ENCODE peak calls at places on chromosome 18, in seven cellular contexts. One of them, this sample, is unnamed.

GRCh38 chr18:62663731-62664336 is 51.5 kb upstream of the PHLPP1 start:
- DNase-seq in AG08395: peak
- DNase-seq in RPMI8226: no peak
- DNase-seq in immature natural killer cell: no peak
- DNase-seq in stimulated activated naive CD8-positive, alpha-beta T cell treated with anti-CD3 and anti-CD28 coated beads, Interleukin-15, amount 100 ng/mL, for 72 hours: no peak
- DNase-seq in tibial nerve: no peak
- DNase-seq in NCI-H446: no peak
- DNase-seq in this sample: no peak

GRCh38 chr18:50751490-50751889 is 68.3 kb downstream of the MRO start:
- DNase-seq in AG08395: no peak
- DNase-seq in RPMI8226: no peak
- DNase-seq in immature natural killer cell: no peak
- DNase-seq in stimulated activated naive CD8-positive, alpha-beta T cell treated with anti-CD3 and anti-CD28 coated beads, Interleukin-15, amount 100 ng/mL, for 72 hours: no peak
- DNase-seq in tibial nerve: no peak
- DNase-seq in NCI-H446: no peak
- DNase-seq in this sample: no peak

GRCh38 chr18:8744656-8745055 is 39.3 kb downstream of the MTCL1 start:
- DNase-seq in AG08395: no peak
- DNase-seq in RPMI8226: no peak
- DNase-seq in immature natural killer cell: peak
- DNase-seq in stimulated activated naive CD8-positive, alpha-beta T cell treated with anti-CD3 and anti-CD28 coated beads, Interleukin-15, amount 100 ng/mL, for 72 hours: no peak
- DNase-seq in tibial nerve: no peak
- DNase-seq in NCI-H446: no peak
- DNase-seq in this sample: peak

GRCh38 chr18:25810736-25811135 is 279.7 kb downstream of the SS18 start:
- DNase-seq in AG08395: no peak
- DNase-seq in RPMI8226: no peak
- DNase-seq in immature natural killer cell: no peak
- DNase-seq in stimulated activated naive CD8-positive, alpha-beta T cell treated with anti-CD3 and anti-CD28 coated beads, Interleukin-15, amount 100 ng/mL, for 72 hours: no peak
- DNase-seq in tibial nerve: no peak
- DNase-seq in NCI-H446: no peak
- DNase-seq in this sample: no peak

GRCh38 chr18:50721006-50721405 is 98.8 kb downstream of the MRO start:
- DNase-seq in AG08395: no peak
- DNase-seq in RPMI8226: no peak
- DNase-seq in immature natural killer cell: no peak
- DNase-seq in stimulated activated naive CD8-positive, alpha-beta T cell treated with anti-CD3 and anti-CD28 coated beads, Interleukin-15, amount 100 ng/mL, for 72 hours: no peak
- DNase-seq in tibial nerve: no peak
- DNase-seq in NCI-H446: no peak
- DNase-seq in this sample: no peak

GRCh38 chr18:6414118-6414722 is 491 bp downstream of the L3MBTL4 start:
- DNase-seq in AG08395: peak
- DNase-seq in RPMI8226: peak
- DNase-seq in immature natural killer cell: peak
- DNase-seq in stimulated activated naive CD8-positive, alpha-beta T cell treated with anti-CD3 and anti-CD28 coated beads, Interleukin-15, amount 100 ng/mL, for 72 hours: peak
- DNase-seq in tibial nerve: peak
- DNase-seq in NCI-H446: no peak
- DNase-seq in this sample: no peak

GRCh38 chr18:44851806-44852205 is 171.1 kb downstream of the SETBP1 start:
- DNase-seq in AG08395: no peak
- DNase-seq in RPMI8226: no peak
- DNase-seq in immature natural killer cell: no peak
- DNase-seq in stimulated activated naive CD8-positive, alpha-beta T cell treated with anti-CD3 and anti-CD28 coated beads, Interleukin-15, amount 100 ng/mL, for 72 hours: no peak
- DNase-seq in tibial nerve: no peak
- DNase-seq in NCI-H446: no peak
- DNase-seq in this sample: no peak

GRCh38 chr18:38010971-38011370 is 445.4 kb upstream of the CELF4 start:
- DNase-seq in AG08395: no peak
- DNase-seq in RPMI8226: no peak
- DNase-seq in immature natural killer cell: no peak
- DNase-seq in stimulated activated naive CD8-positive, alpha-beta T cell treated with anti-CD3 and anti-CD28 coated beads, Interleukin-15, amount 100 ng/mL, for 72 hours: no peak
- DNase-seq in tibial nerve: no peak
- DNase-seq in NCI-H446: no peak
- DNase-seq in this sample: no peak

GRCh38 chr18:63887424-63887823 is at the start of gene SERPINB2:
- DNase-seq in AG08395: peak
- DNase-seq in RPMI8226: no peak
- DNase-seq in immature natural killer cell: no peak
- DNase-seq in stimulated activated naive CD8-positive, alpha-beta T cell treated with anti-CD3 and anti-CD28 coated beads, Interleukin-15, amount 100 ng/mL, for 72 hours: no peak
- DNase-seq in tibial nerve: no peak
- DNase-seq in NCI-H446: no peak
- DNase-seq in this sample: no peak

GRCh38 chr18:36757081-36757480 is 71.7 kb downstream of the TPGS2 start:
- DNase-seq in AG08395: peak
- DNase-seq in RPMI8226: peak
- DNase-seq in immature natural killer cell: no peak
- DNase-seq in stimulated activated naive CD8-positive, alpha-beta T cell treated with anti-CD3 and anti-CD28 coated beads, Interleukin-15, amount 100 ng/mL, for 72 hours: no peak
- DNase-seq in tibial nerve: no peak
- DNase-seq in NCI-H446: peak
- DNase-seq in this sample: peak

GRCh38 chr18:63262369-63263335 is 56.9 kb downstream of the BCL2 start:
- DNase-seq in AG08395: no peak
- DNase-seq in RPMI8226: no peak
- DNase-seq in immature natural killer cell: no peak
- DNase-seq in stimulated activated naive CD8-positive, alpha-beta T cell treated with anti-CD3 and anti-CD28 coated beads, Interleukin-15, amount 100 ng/mL, for 72 hours: no peak
- DNase-seq in tibial nerve: peak
- DNase-seq in NCI-H446: no peak
- DNase-seq in this sample: no peak

GRCh38 chr18:55779711-55780590 is 192.0 kb upstream of the TCF4 start:
- DNase-seq in AG08395: peak
- DNase-seq in RPMI8226: peak
- DNase-seq in immature natural killer cell: no peak
- DNase-seq in stimulated activated naive CD8-positive, alpha-beta T cell treated with anti-CD3 and anti-CD28 coated beads, Interleukin-15, amount 100 ng/mL, for 72 hours: no peak
- DNase-seq in tibial nerve: peak
- DNase-seq in NCI-H446: no peak
- DNase-seq in this sample: peak

GRCh38 chr18:49019446-49020045 is 68.8 kb upstream of the SMAD7 start:
- DNase-seq in AG08395: no peak
- DNase-seq in RPMI8226: no peak
- DNase-seq in immature natural killer cell: no peak
- DNase-seq in stimulated activated naive CD8-positive, alpha-beta T cell treated with anti-CD3 and anti-CD28 coated beads, Interleukin-15, amount 100 ng/mL, for 72 hours: no peak
- DNase-seq in tibial nerve: no peak
- DNase-seq in NCI-H446: no peak
- DNase-seq in this sample: no peak

GRCh38 chr18:11808001-11808855 is 43.0 kb upstream of the CHMP1B start:
- DNase-seq in AG08395: peak
- DNase-seq in RPMI8226: no peak
- DNase-seq in immature natural killer cell: no peak
- DNase-seq in stimulated activated naive CD8-positive, alpha-beta T cell treated with anti-CD3 and anti-CD28 coated beads, Interleukin-15, amount 100 ng/mL, for 72 hours: no peak
- DNase-seq in tibial nerve: no peak
- DNase-seq in NCI-H446: no peak
- DNase-seq in this sample: no peak

GRCh38 chr18:27583021-27583420 is 397.9 kb upstream of the CHST9 start:
- DNase-seq in AG08395: no peak
- DNase-seq in RPMI8226: no peak
- DNase-seq in immature natural killer cell: no peak
- DNase-seq in stimulated activated naive CD8-positive, alpha-beta T cell treated with anti-CD3 and anti-CD28 coated beads, Interleukin-15, amount 100 ng/mL, for 72 hours: no peak
- DNase-seq in tibial nerve: no peak
- DNase-seq in NCI-H446: no peak
- DNase-seq in this sample: no peak

GRCh38 chr18:37537868-37538525 is 27.6 kb downstream of the CELF4 start:
- DNase-seq in AG08395: peak
- DNase-seq in RPMI8226: peak
- DNase-seq in immature natural killer cell: peak
- DNase-seq in stimulated activated naive CD8-positive, alpha-beta T cell treated with anti-CD3 and anti-CD28 coated beads, Interleukin-15, amount 100 ng/mL, for 72 hours: peak
- DNase-seq in tibial nerve: peak
- DNase-seq in NCI-H446: no peak
- DNase-seq in this sample: peak

GRCh38 chr18:54382733-54383252 is 25.1 kb downstream of the C18orf54 start:
- DNase-seq in AG08395: no peak
- DNase-seq in RPMI8226: no peak
- DNase-seq in immature natural killer cell: no peak
- DNase-seq in stimulated activated naive CD8-positive, alpha-beta T cell treated with anti-CD3 and anti-CD28 coated beads, Interleukin-15, amount 100 ng/mL, for 72 hours: no peak
- DNase-seq in tibial nerve: no peak
- DNase-seq in NCI-H446: no peak
- DNase-seq in this sample: no peak

GRCh38 chr18:46152436-46152807 is 48.2 kb downstream of the HAUS1 start:
- DNase-seq in AG08395: peak
- DNase-seq in RPMI8226: peak
- DNase-seq in immature natural killer cell: no peak
- DNase-seq in stimulated activated naive CD8-positive, alpha-beta T cell treated with anti-CD3 and anti-CD28 coated beads, Interleukin-15, amount 100 ng/mL, for 72 hours: no peak
- DNase-seq in tibial nerve: no peak
- DNase-seq in NCI-H446: no peak
- DNase-seq in this sample: no peak

This sample was measured in NAMALWA.